ENCODE peak calls at places on chromosomes 4 and X, in four cellular contexts. T, D, N and W are unnamed samples. For H3K36me3, the result is how much of the 10 kb centered on the place peaks cover.

GRCh38 chr4:109049926-109050325 is 252.5 kb downstream of the COL25A1 start:
- DNase-seq in T (no peak), D (no peak), N (no peak), W (no peak)

GRCh38 chrX:17295788-17296187 is 79.2 kb upstream of the NHS start:
- DNase-seq in T (no peak), D (no peak), N (no peak), W (no peak)

GRCh38 chrX:18792828-18793227 is 85.4 kb downstream of the PPEF1 start:
- DNase-seq in T (no peak), D (no peak), N (no peak), W (no peak)

GRCh38 chrX:68060506-68061205 is 372.6 kb downstream of the OPHN1 start:
- DNase-seq in T (no peak), D (no peak), N (no peak), W (no peak)

GRCh38 chr4:126955292-126956191 is 677.2 kb upstream of the INTU start:
- DNase-seq in T (no peak), D (no peak), N (no peak), W (no peak)

GRCh38 chrX:130098202-130098552 is 12.1 kb downstream of the ELF4 start:
- DNase-seq in T (no peak), D (no peak), N (no peak), W (no peak)

GRCh38 chr4:176404591-176404990 is 84.8 kb downstream of the SPCS3 start:
- DNase-seq in T (no peak), D (no peak), N (no peak), W (peak)

GRCh38 chr4:26023191-26023972 is 109.4 kb downstream of the SMIM20 start:
- DNase-seq in T (no peak), D (no peak), N (no peak), W (no peak)

GRCh38 chr4:116796022-116796421 is 289.4 kb downstream of the TRAM1L1 start:
- DNase-seq in T (no peak), D (no peak), N (no peak), W (no peak)

GRCh38 chr4:128980816-128981326 is 112.5 kb downstream of the SCLT1 start:
- DNase-seq in T (no peak), D (no peak), N (no peak), W (no peak)

GRCh38 chr4:77827343-77827742 is 8.2 kb upstream of the CNOT6L start:
- DNase-seq in T (no peak), D (no peak), N (no peak), W (no peak)

GRCh38 chrX:133267621-133268020 is 49.5 kb upstream of the TFDP3 start:
- DNase-seq in T (no peak), D (no peak), N (no peak), W (no peak)

GRCh38 chrX:47321386-47321785 is 49.0 kb upstream of the ZNF157 start:
- DNase-seq in T (no peak), D (peak), N (peak), W (no peak)

GRCh38 chr4:104722467-104722866 is 227.8 kb upstream of the CXXC4 start:
- DNase-seq in T (no peak), D (no peak), N (no peak), W (no peak)

GRCh38 chr4:109434007-109434792 is 585 bp downstream of the SEC24B start:
- DNase-seq in T (no peak), D (peak), N (peak), W (no peak)

GRCh38 chrX:23732704-23733103 is 10.4 kb downstream of the ACOT9 start:
- DNase-seq in T (no peak), D (no peak), N (no peak), W (no peak)

GRCh38 chr4:89257376-89257775 is 50.2 kb downstream of the GPRIN3 start:
- DNase-seq in T (no peak), D (no peak), N (no peak), W (no peak)

GRCh38 chr4:15444879-15445576 is 17.2 kb downstream of the C1QTNF7 start:
- DNase-seq in T (no peak), D (no peak), N (no peak), W (no peak)

GRCh38 chrX:132775230-132775823 is 183.1 kb downstream of the HS6ST2 start:
- DNase-seq in T (no peak), D (no peak), N (no peak), W (no peak)

GRCh38 chr4:123986268-123986798 is 589.7 kb downstream of the SPRY1 start:
- DNase-seq in T (no peak), D (no peak), N (peak), W (peak)

GRCh38 chr4:68180858-68181531 is 51.3 kb upstream of the TMPRSS11F start:
- DNase-seq in T (no peak), D (no peak), N (no peak), W (no peak)

GRCh38 chrX:84340981-84341380 is 153.0 kb upstream of the RPS6KA6 start:
- DNase-seq in T (no peak), D (no peak), N (no peak), W (no peak)

GRCh38 chr4:17218801-17219200 is 293.1 kb downstream of the QDPR start:
- DNase-seq in T (no peak), D (no peak), N (no peak), W (no peak)

DNA sequence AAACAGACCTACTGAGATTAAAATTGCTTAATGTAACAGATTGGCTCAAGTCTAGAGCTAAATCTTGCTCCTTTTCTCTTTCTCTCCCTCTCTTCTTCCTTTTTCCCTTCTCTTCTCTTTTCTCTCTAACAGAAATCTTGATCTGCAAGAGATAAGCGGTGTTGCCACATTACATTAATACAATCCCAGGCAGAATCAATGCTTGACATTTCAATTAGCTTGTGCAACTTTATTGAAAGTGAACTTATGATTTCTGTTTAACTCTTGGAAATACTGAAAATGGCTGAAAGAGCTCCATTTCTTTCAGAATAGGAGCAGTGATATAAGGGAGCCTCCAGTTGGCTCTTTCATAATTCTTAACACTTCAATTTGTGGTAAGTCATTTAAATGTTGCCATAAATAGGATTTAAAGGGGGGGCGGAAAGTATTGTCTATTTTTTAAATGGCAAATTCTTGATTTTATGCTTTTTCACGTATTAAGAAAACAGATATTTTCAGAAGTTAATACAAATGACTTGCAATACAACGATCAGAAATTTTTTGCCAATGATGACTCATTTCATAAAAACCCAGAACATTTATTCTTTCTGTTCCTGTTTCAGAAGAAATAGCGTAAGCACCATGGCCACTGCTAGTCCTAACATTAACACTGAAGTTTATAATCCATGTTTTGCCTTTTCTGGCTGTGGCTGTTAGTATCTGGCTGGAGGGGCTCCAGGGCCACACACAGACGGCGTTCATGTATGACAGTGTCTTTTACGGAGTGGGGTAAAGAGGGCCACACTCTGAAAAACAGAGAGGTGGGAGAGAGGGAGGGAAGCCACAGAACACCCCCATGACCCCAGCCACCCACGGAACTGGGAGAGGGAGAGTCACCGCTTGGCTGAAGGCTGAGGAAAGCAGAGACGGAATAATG is 115.7 kb upstream of the FAT1 start:
- DNase-seq in T (no peak), D (no peak), N (peak), W (peak)
- H3K4me3 ChIP-seq in T (peak), D (no peak), N (no peak), W (no peak)

GRCh38 chr4:113760852-113761681 is 471 bp downstream of the CAMK2D start:
- DNase-seq in T (peak), D (peak), N (peak), W (no peak)

GRCh38 chr4:113761682-113762060 is at the start of gene CAMK2D:
- DNase-seq in T (peak), D (peak), N (peak), W (peak)

GRCh38 chr4:113764720-113765264 is 3.3 kb upstream of the CAMK2D start:
- DNase-seq in T (no peak), D (no peak), N (no peak), W (no peak)

GRCh38 chr4:113762061-113762850 is 718 bp upstream of the CAMK2D start:
- DNase-seq in T (peak), D (peak), N (peak), W (peak)

GRCh38 chr4:113762851-113763172 is 1.3 kb upstream of the CAMK2D start:
- DNase-seq in T (no peak), D (no peak), N (no peak), W (no peak)
- TF ChIP-seq CTCF in T (no peak), D (no peak), N (no peak), W (peak)

GRCh38 chr4:2893772-2894171 is 50.1 kb downstream of the ADD1 start:
- DNase-seq in T (no peak), D (no peak), N (peak), W (no peak)

GRCh38 chr4:2888826-2889225 is 45.2 kb downstream of the ADD1 start:
- DNase-seq in T (no peak), D (no peak), N (no peak), W (no peak)

GRCh38 chr4:2886622-2887021 is 43.0 kb downstream of the ADD1 start:
- DNase-seq in T (no peak), D (no peak), N (no peak), W (no peak)

GRCh38 chr4:2887343-2887742 is 43.7 kb downstream of the ADD1 start:
- DNase-seq in T (no peak), D (no peak), N (no peak), W (no peak)

GRCh38 chr4:2891294-2891693 is 47.6 kb downstream of the ADD1 start:
- DNase-seq in T (no peak), D (no peak), N (no peak), W (no peak)
- H3K36me3 ChIP-seq in T (under half), D (under half), N (under half), W (under half)

GRCh38 chrX:27917713-27918500 is 63.3 kb downstream of the DCAF8L1 start:
- DNase-seq in T (no peak), D (no peak), N (no peak), W (no peak)
- H3K4me3 ChIP-seq in T (no peak), D (no peak), N (no peak), W (no peak)

GRCh38 chr4:157043131-157043530 is 32.8 kb upstream of the GLRB start:
- DNase-seq in T (no peak), D (no peak), N (no peak), W (no peak)
- TF ChIP-seq CTCF in T (no peak), D (no peak), N (no peak), W (peak)

GRCh38 chr4:7103599-7104365 is 35.9 kb upstream of the GRPEL1 start:
- DNase-seq in T (peak), D (peak), N (peak), W (no peak)

GRCh38 chr4:7105261-7105660 is 37.4 kb upstream of the GRPEL1 start:
- DNase-seq in T (no peak), D (no peak), N (no peak), W (no peak)

GRCh38 chr4:7101692-7102515 is 34.0 kb upstream of the GRPEL1 start:
- DNase-seq in T (no peak), D (peak), N (peak), W (no peak)

GRCh38 chr4:7103031-7103598 is 35.3 kb upstream of the GRPEL1 start:
- DNase-seq in T (peak), D (peak), N (peak), W (no peak)

DNA sequence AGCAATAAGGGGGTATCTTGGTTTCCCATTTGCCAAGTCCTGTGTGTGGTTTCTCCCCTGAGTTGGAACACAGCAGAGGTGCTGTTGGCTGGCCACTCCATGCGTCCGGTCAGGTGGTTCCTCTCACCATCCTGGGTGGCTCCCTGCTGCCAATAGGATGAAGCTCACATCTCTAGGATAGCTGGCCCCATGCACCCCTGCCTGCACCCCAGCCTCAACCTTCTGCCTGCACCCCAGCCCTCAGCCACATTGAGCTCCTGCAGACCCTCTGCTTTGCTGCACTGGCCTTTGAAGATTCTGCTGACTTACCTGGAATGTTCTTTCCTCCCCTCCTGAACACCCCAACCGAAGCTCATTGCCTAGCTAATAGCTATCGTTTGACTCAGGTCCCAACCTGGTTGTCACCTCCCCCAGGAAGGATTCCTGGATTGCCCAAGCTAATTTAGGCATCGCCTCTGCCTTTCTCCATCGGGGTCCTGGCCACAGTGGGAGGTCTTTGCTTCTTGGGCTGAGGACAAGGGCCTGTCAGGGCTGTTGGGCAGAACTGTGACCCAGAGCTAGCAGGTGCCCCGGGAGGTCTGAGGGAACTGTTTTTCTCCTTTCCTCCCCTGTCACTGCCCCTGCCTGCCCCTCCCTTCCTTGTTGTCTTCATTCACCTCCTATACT is 36.6 kb upstream of the GRPEL1 start:
- DNase-seq in T (no peak), D (no peak), N (no peak), W (no peak)
- H3K36me3 ChIP-seq in T (under half), D (under half), N (under half), W (under half)